ENCODE peak calls at places on chromosomes 5 and 9, in ten cellular contexts. U is stimulated activated CD8-positive, alpha-beta memory T cell treated with anti-CD3 and anti-CD28 coated beads, Interleukin-12 subunit alpha, Interleukin-12 subunit beta, amount 100 ng/mL, for 1 hour; D is stimulated activated CD4-positive, alpha-beta T cell treated with anti-CD3 and anti-CD28 coated beads, TNF-alpha, amount 100 ng/mL, for 48 hours; Y is GM19239; O is right cardiac atrium; H is GM18507; I is GOT3; Z is AML-193; P is fibroblast of the conjunctiva; M is DMS 273 treated with DMSO at 0.1 percent for 48 hours. V is an unnamed sample.
A peak's percentile ranks its signal among the peaks of the same experiment; 100 is the strongest.

GRCh38 chr9:5750569-5750968 is 82.3 kb downstream of the ERMP1 start:
- DNase-seq in Z (no peak), Y (no peak), M (no peak), U (no peak), I (no peak), D (no peak), O (no peak), P (no peak), H (no peak), V (no peak)

GRCh38 chr5:177389368-177390169 is 5.3 kb downstream of the SLC34A1 start:
- DNase-seq in H (no peak), P (no peak), O (peak; percentile 64), D (no peak), Z (peak; percentile 35), Y (no peak), M (no peak), I (peak; percentile 63), U (no peak), V (peak; percentile 73)

GRCh38 chr5:73928486-73928885 is 302.5 kb downstream of the ARHGEF28 start:
- DNase-seq in O (no peak), D (no peak), P (no peak), M (no peak), H (no peak), U (no peak), Y (no peak), I (no peak), Z (no peak), V (no peak)

GRCh38 chr9:95626885-95627558 is 110.3 kb upstream of the PTCH1 start:
- DNase-seq in O (peak; percentile 74), Y (no peak), H (no peak), D (peak; percentile 33), P (no peak), I (no peak), Z (no peak), M (no peak), U (no peak), V (peak; percentile 79)

GRCh38 chr5:72255237-72255636 is 64.8 kb downstream of the MRPS27 start:
- DNase-seq in D (no peak), U (no peak), Y (no peak), M (no peak), O (no peak), I (no peak), H (no peak), Z (no peak), P (no peak), V (no peak)

GRCh38 chr9:77981332-77981731 is 50.3 kb downstream of the GNAQ start:
- DNase-seq in I (no peak), M (no peak), P (no peak), D (no peak), O (no peak), Y (no peak), Z (peak; percentile 83), H (no peak), U (no peak), V (no peak)

GRCh38 chr5:87787640-87788039 is 374.9 kb upstream of the CCNH start:
- DNase-seq in Y (no peak), D (no peak), I (no peak), H (no peak), M (no peak), P (no peak), O (no peak), Z (no peak), U (no peak), V (no peak)

GRCh38 chr5:168592014-168592368 is 12.8 kb upstream of the PANK3 start:
- DNase-seq in Y (no peak), H (no peak), D (no peak), O (no peak), P (peak; percentile 31), I (no peak), Z (no peak), M (no peak), U (no peak), V (no peak)

GRCh38 chr5:61525573-61526142 is 193.6 kb downstream of the ZSWIM6 start:
- DNase-seq in O (no peak), D (no peak), P (no peak), M (no peak), Y (no peak), H (no peak), I (no peak), U (no peak), Z (no peak), V (no peak)

GRCh38 chr9:132978451-132979087 is at the start of gene GFI1B:
- DNase-seq in Y (no peak), I (no peak), M (no peak), U (no peak), H (no peak), P (no peak), O (no peak), D (no peak), Z (peak; percentile 7), V (no peak)

GRCh38 chr5:133238426-133239205 is 186.8 kb downstream of the HSPA4 start:
- DNase-seq in Y (no peak), D (no peak), U (no peak), H (no peak), O (no peak), M (no peak), I (no peak), Z (no peak), P (no peak), V (no peak)

GRCh38 chr5:66769839-66770617 is 173.8 kb downstream of the MAST4 start:
- DNase-seq in I (no peak), Z (no peak), O (peak; percentile 55), U (no peak), M (peak; percentile 52), D (no peak), H (no peak), Y (no peak), P (no peak), V (no peak)

GRCh38 chr5:30928966-30929365 is 264.5 kb upstream of the CDH6 start:
- DNase-seq in Y (no peak), I (no peak), M (no peak), Z (no peak), H (no peak), U (no peak), D (no peak), O (no peak), P (no peak), V (no peak)

GRCh38 chr9:722388-722980 is 119.0 kb upstream of the DMRT1 start:
- DNase-seq in D (no peak), I (no peak), O (no peak), H (no peak), P (no peak), Z (no peak), M (no peak), U (no peak), Y (no peak), V (peak; percentile 35)

GRCh38 chr5:132495063-132495671 is 4.6 kb upstream of the IRF1 start:
- DNase-seq in I (no peak), M (no peak), Y (no peak), U (no peak), Z (no peak), H (no peak), P (no peak), O (peak; percentile 52), D (no peak), V (no peak)

GRCh38 chr9:71765693-71766092 is 2.6 kb downstream of the CEMIP2 start:
- DNase-seq in M (no peak), U (no peak), H (no peak), O (no peak), P (no peak), I (no peak), Y (no peak), D (no peak), Z (no peak), V (no peak)

GRCh38 chr5:75951158-75951557 is 132.0 kb upstream of the SV2C start:
- DNase-seq in H (no peak), D (no peak), Y (no peak), Z (no peak), O (no peak), M (no peak), I (no peak), U (no peak), P (no peak), V (no peak)

GRCh38 chr5:172768573-172769323 is 2.2 kb downstream of the DUSP1 start:
- DNase-seq in Y (no peak), M (no peak), I (no peak), H (no peak), U (no peak), P (peak; percentile 61), O (peak; percentile 72), D (no peak), Z (no peak), V (no peak)

GRCh38 chr9:14868772-14869583 is 41.2 kb downstream of the FREM1 start:
- DNase-seq in Y (no peak), Z (no peak), O (no peak), D (no peak), I (no peak), U (no peak), H (no peak), P (no peak), M (no peak), V (no peak)

GRCh38 chr5:99605904-99606303 is 677.1 kb upstream of the CHD1 start:
- DNase-seq in O (no peak), Y (no peak), H (no peak), P (no peak), U (no peak), M (no peak), Z (no peak), D (no peak), I (no peak), V (no peak)

V was measured in ascending aorta.